ENCODE peak calls at places on chromosomes 5 and 9, in seven cellular contexts. G is stimulated activated CD4-positive, alpha-beta T cell treated with anti-CD3 and anti-CD28 coated beads, Interleukin-4, amount 100 ng/mL, for 4 hours; X is small intestine; C is foreskin fibroblast; B is EL; K is HT1080; Y is germinal center. H is an unnamed sample.

GRCh38 chr9:116377179-116377790 is 223.7 kb downstream of the PAPPA start:
- DNase-seq in C (peak; percentile 75), G (no peak), B (peak; percentile 79), Y (no peak), K (peak; percentile 93), X (no peak), H (peak; percentile 47)

GRCh38 chr5:80607832-80608231 is 37.8 kb upstream of the ANKRD34B start:
- DNase-seq in K (no peak), Y (no peak), B (no peak), G (no peak), C (no peak), X (no peak), H (no peak)

GRCh38 chr9:128304151-128304970 is 17.9 kb downstream of the TRUB2 start:
- DNase-seq in K (no peak), Y (no peak), G (no peak), C (no peak), X (no peak), B (no peak), H (no peak)

GRCh38 chr5:218457-219289 is 553 bp downstream of the SDHA start:
- DNase-seq in Y (no peak), C (no peak), X (peak; percentile 51), K (peak; percentile 34), B (peak; percentile 47), G (no peak), H (peak; percentile 38)

GRCh38 chr5:122473941-122474340 is 161.9 kb downstream of the SNCAIP start:
- DNase-seq in K (no peak), B (no peak), Y (no peak), G (no peak), X (peak; percentile 62), C (no peak), H (no peak)

GRCh38 chr9:130364619-130365322 is 80.0 kb upstream of the ASS1 start:
- DNase-seq in X (no peak), C (no peak), B (peak; percentile 35), G (no peak), Y (no peak), K (peak; percentile 44), H (peak; percentile 82)

GRCh38 chr9:106622148-106622547 is 240.8 kb upstream of the ZNF462 start:
- DNase-seq in B (no peak), Y (no peak), X (no peak), C (no peak), K (no peak), G (no peak), H (no peak)

GRCh38 chr5:14105717-14106435 is 37.3 kb upstream of the TRIO start:
- DNase-seq in X (no peak), Y (peak; percentile 66), B (peak; percentile 98), K (peak; percentile 98), G (no peak), C (peak; percentile 86), H (peak; percentile 96)

GRCh38 chr5:179900707-179901106 is 7.0 kb downstream of the TBC1D9B start:
- DNase-seq in C (no peak), Y (no peak), G (no peak), K (no peak), X (no peak), B (no peak), H (no peak)

GRCh38 chr5:115389799-115390382 is 93.4 kb upstream of the CCDC112 start:
- DNase-seq in K (no peak), B (no peak), C (no peak), G (no peak), X (peak; percentile 13), Y (no peak), H (no peak)

GRCh38 chr5:128135286-128135685 is 51.7 kb downstream of the SLC12A2 start:
- DNase-seq in G (no peak), B (peak; percentile 4), C (no peak), Y (no peak), K (no peak), X (no peak), H (peak; percentile 6)

GRCh38 chr9:137053944-137054931 is at the start of gene ENTPD2:
- DNase-seq in C (no peak), X (peak; percentile 88), Y (peak; percentile 62), B (no peak), G (peak; percentile 59), K (no peak), H (no peak)

GRCh38 chr5:91182763-91183162 is 200.4 kb downstream of the ARRDC3 start:
- DNase-seq in B (no peak), K (no peak), C (peak; percentile 62), G (no peak), Y (peak; percentile 18), X (peak; percentile 16), H (no peak)

GRCh38 chr9:132244582-132245455 is 83.0 kb downstream of the NTNG2 start:
- DNase-seq in X (no peak), K (no peak), C (no peak), B (no peak), G (no peak), Y (no peak), H (no peak)

GRCh38 chr5:120092649-120093048 is 371.5 kb upstream of the PRR16 start:
- DNase-seq in X (no peak), G (no peak), K (no peak), B (no peak), C (no peak), Y (no peak), H (no peak)

GRCh38 chr9:73176450-73176875 is 24.8 kb downstream of the ANXA1 start:
- DNase-seq in X (no peak), C (no peak), G (no peak), Y (no peak), B (peak; percentile 72), K (peak; percentile 95), H (peak; percentile 92)

GRCh38 chr9:36609306-36609705 is 36.6 kb downstream of the MELK start:
- DNase-seq in K (no peak), Y (no peak), C (no peak), B (no peak), G (no peak), X (no peak), H (no peak)

GRCh38 chr9:93597871-93598646 is 21.7 kb downstream of the PHF2 start:
- DNase-seq in C (no peak), Y (no peak), X (no peak), K (no peak), B (no peak), G (no peak), H (no peak)

GRCh38 chr9:33731142-33731541 is 64.2 kb upstream of the PRSS3 start:
- DNase-seq in B (no peak), K (no peak), G (no peak), X (no peak), Y (no peak), C (no peak), H (no peak)

GRCh38 chr5:169979871-169980270 is 424 bp downstream of the INSYN2B start:
- DNase-seq in C (no peak), B (no peak), X (no peak), G (no peak), Y (no peak), K (no peak), H (no peak)

GRCh38 chr5:143968071-143968878 is 156.3 kb downstream of the HMHB1 start:
- DNase-seq in Y (no peak), C (peak; percentile 71), X (peak; percentile 14), G (no peak), K (peak; percentile 64), B (peak; percentile 79), H (peak; percentile 51)

GRCh38 chr9:99345936-99346335 is 123.9 kb downstream of the SEC61B start:
- DNase-seq in G (no peak), C (peak; percentile 67), X (no peak), Y (no peak), K (peak; percentile 78), B (peak; percentile 69), H (peak; percentile 64)

GRCh38 chr5:119368238-119368630 is 12.4 kb downstream of the TNFAIP8 start:
- DNase-seq in B (no peak), Y (no peak), K (no peak), G (peak; percentile 66), C (no peak), X (peak; percentile 32), H (no peak)

GRCh38 chr5:39518516-39518915 is 93.7 kb upstream of the DAB2 start:
- DNase-seq in X (no peak), Y (no peak), B (peak; percentile 81), K (no peak), G (no peak), C (peak; percentile 74), H (peak; percentile 68)

GRCh38 chr9:18911714-18912342 is 121.2 kb downstream of the SAXO1 start:
- DNase-seq in Y (no peak), G (no peak), C (no peak), B (no peak), K (no peak), X (no peak), H (no peak)

GRCh38 chr5:68037541-68037940 is 178.0 kb upstream of the PIK3R1 start:
- DNase-seq in Y (no peak), G (no peak), K (peak; percentile 4), X (no peak), B (no peak), C (peak; percentile 27), H (no peak)

GRCh38 chr5:98016771-98017170 is 756.7 kb upstream of the RGMB start:
- DNase-seq in C (no peak), Y (no peak), B (no peak), X (no peak), K (no peak), G (no peak), H (peak; percentile 10)

GRCh38 chr9:98555851-98556465 is 152.8 kb downstream of the GABBR2 start:
- DNase-seq in C (no peak), G (no peak), X (no peak), Y (no peak), K (no peak), B (no peak), H (no peak)

GRCh38 chr5:78779771-78780616 is 131.4 kb upstream of the LHFPL2 start:
- DNase-seq in X (no peak), G (no peak), C (peak; percentile 82), Y (no peak), K (peak; percentile 85), B (peak; percentile 85), H (peak; percentile 87)

GRCh38 chr9:137488330-137488653 is 29.2 kb upstream of the NSMF start:
- DNase-seq in C (no peak), K (no peak), G (no peak), Y (no peak), B (no peak), X (peak; percentile 39), H (no peak)

GRCh38 chr5:139551490-139551889 is 9.6 kb upstream of the UBE2D2 start:
- DNase-seq in K (no peak), Y (no peak), B (no peak), G (no peak), C (no peak), X (no peak), H (no peak)

GRCh38 chr5:74576941-74577456 is 63.5 kb downstream of the ENC1 start:
- DNase-seq in C (peak; percentile 42), X (peak; percentile 75), K (no peak), G (no peak), B (peak; percentile 24), Y (peak; percentile 11), H (peak; percentile 62)

GRCh38 chr5:132430736-132431135 is 59.8 kb downstream of the IRF1 start:
- DNase-seq in C (no peak), K (no peak), X (no peak), G (no peak), Y (no peak), B (no peak), H (no peak)

GRCh38 chr5:172059661-172060100 is 53.2 kb upstream of the FBXW11 start:
- DNase-seq in G (no peak), C (no peak), Y (no peak), K (peak; percentile 32), B (peak; percentile 25), X (no peak), H (no peak)

GRCh38 chr9:91253488-91253887 is 108.2 kb downstream of the AUH start:
- DNase-seq in B (peak; percentile 29), K (no peak), X (peak; percentile 54), G (peak; percentile 19), C (no peak), Y (peak; percentile 6), H (peak; percentile 52)

GRCh38 chr5:76616206-76616605 is 7.0 kb downstream of the F2RL2 start:
- DNase-seq in C (no peak), X (no peak), K (no peak), G (no peak), B (no peak), Y (no peak), H (no peak)